ENCODE peak calls at places on chromosomes 2 and 18, in nine cellular contexts. C, O, Z, W, A, B, J, M and F are unnamed samples.

GRCh38 chr2:117832905-117833613 is 18.6 kb downstream of the DDX18 start:
- DNase-seq in M (no peak), C (peak), B (no peak), A (no peak), O (no peak), Z (peak), W (peak), J (no peak), F (peak)

GRCh38 chr2:8617048-8617447 is 64.8 kb upstream of the ID2 start:
- DNase-seq in W (no peak), C (no peak), M (no peak), J (no peak), O (no peak), A (no peak), Z (no peak), B (peak), F (no peak)

GRCh38 chr2:30252723-30253688 is 21.7 kb downstream of the LBH start:
- DNase-seq in C (peak), O (peak), W (peak), J (peak), M (peak), Z (no peak), A (no peak), B (no peak), F (no peak)

GRCh38 chr2:135701442-135701841 is 40.2 kb upstream of the UBXN4 start:
- DNase-seq in M (no peak), B (no peak), A (no peak), J (no peak), W (no peak), C (peak), Z (no peak), O (no peak), F (no peak)

GRCh38 chr2:187102381-187102780 is 253.4 kb upstream of the ZSWIM2 start:
- DNase-seq in O (no peak), W (no peak), C (no peak), M (no peak), Z (no peak), J (no peak), A (no peak), B (no peak), F (no peak)

GRCh38 chr18:49697757-49698595 is 115.4 kb downstream of the ACAA2 start:
- DNase-seq in C (peak), M (no peak), W (no peak), O (no peak), J (no peak), Z (peak), B (peak), A (no peak), F (no peak)

GRCh38 chr2:45570671-45571334 is 40.3 kb downstream of the SRBD1 start:
- DNase-seq in J (no peak), A (no peak), Z (peak), O (no peak), M (no peak), C (peak), B (no peak), W (no peak), F (no peak)

GRCh38 chr18:21194871-21195771 is 46.9 kb upstream of the GREB1L start:
- DNase-seq in C (peak), Z (peak), O (no peak), M (no peak), J (no peak), W (peak), B (no peak), A (no peak), F (peak)

GRCh38 chr2:58030789-58031188 is 15.8 kb upstream of the VRK2 start:
- DNase-seq in W (no peak), M (no peak), Z (no peak), O (no peak), J (no peak), A (no peak), C (peak), B (no peak), F (no peak)

GRCh38 chr2:50018938-50019337 is 864.6 kb upstream of the FSHR start:
- DNase-seq in M (no peak), A (no peak), B (no peak), C (no peak), Z (peak), W (no peak), O (no peak), J (no peak), F (no peak)

GRCh38 chr2:73575280-73575679 is 66.9 kb downstream of the NAT8 start:
- DNase-seq in O (no peak), B (no peak), M (no peak), W (no peak), J (no peak), A (no peak), Z (no peak), C (no peak), F (no peak)

GRCh38 chr2:196241175-196241574 is 69.8 kb upstream of the STK17B start:
- DNase-seq in O (no peak), J (no peak), A (no peak), M (no peak), B (no peak), W (no peak), Z (peak), C (no peak), F (no peak)

GRCh38 chr2:20596193-20596972 is 54.5 kb downstream of the HS1BP3 start:
- DNase-seq in C (no peak), J (no peak), W (no peak), M (no peak), A (no peak), O (peak), B (no peak), Z (no peak), F (no peak)

GRCh38 chr2:121336528-121337294 is 51.7 kb upstream of the TFCP2L1 start:
- DNase-seq in B (no peak), A (no peak), M (no peak), J (no peak), O (no peak), Z (peak), W (no peak), C (no peak), F (no peak)

GRCh38 chr2:105747997-105748396 is 3.3 kb downstream of the NCK2 start:
- DNase-seq in B (no peak), W (no peak), M (no peak), J (no peak), O (no peak), C (no peak), A (no peak), Z (no peak), F (no peak)

DNA sequence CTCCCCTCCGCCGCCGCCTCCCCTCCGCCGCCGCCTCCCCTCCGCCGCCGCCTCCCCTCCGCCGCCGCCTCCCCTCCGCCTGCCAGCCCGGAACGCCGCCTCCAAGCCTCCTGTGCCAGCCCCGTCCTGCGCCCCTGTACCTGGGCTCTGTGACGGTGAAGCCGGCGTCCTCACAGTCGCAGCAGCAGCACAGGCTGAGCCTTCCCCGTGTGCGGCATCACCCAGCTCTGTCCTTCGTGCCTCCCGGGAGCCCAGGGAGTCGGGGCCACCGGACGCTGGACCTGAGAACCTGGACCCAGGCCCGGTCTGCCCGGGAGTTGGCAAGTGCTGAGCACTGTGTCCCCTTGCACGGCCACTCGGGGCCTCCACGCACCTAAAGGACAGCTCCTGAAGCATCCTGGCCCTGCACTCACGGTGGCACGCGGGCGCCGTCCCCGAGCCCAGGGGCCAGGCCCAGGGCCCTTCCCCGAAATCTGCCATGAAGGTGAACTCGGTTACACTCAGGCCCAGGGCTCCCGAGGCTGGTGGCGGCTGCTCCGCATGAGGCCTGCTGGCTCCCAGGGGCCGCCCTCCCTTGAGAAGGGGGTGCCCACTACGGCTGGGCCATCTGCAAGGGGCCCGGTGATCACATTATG is 32.9 kb downstream of the RTP5 start:
- DNase-seq in W (no peak), J (no peak), A (peak), B (peak), M (peak), O (peak), Z (peak), C (no peak), F (no peak)
- H3K4me3 ChIP-seq in W (no peak), J (no peak), A (no peak), B (no peak), M (no peak), O (no peak), Z (peak), C (no peak), F (no peak)

GRCh38 chr2:119495948-119496347 is 28.3 kb downstream of the SCTR start:
- DNase-seq in Z (no peak), O (peak), M (no peak), J (no peak), C (no peak), W (no peak), B (no peak), A (no peak), F (no peak)
- TF ChIP-seq CTCF in Z (peak), O (peak), M (no peak), J (no peak), C (no peak), W (no peak), B (no peak), A (no peak), F (no peak)

GRCh38 chr18:43277164-43277600 is at the start of gene SYT4:
- DNase-seq in Z (peak), J (no peak), W (no peak), B (no peak), C (peak), A (peak), O (peak), M (peak), F (peak)
- H3K4me3 ChIP-seq in Z (peak), J (no peak), W (no peak), B (no peak), C (no peak), A (peak), O (no peak), M (no peak), F (peak)

DNA sequence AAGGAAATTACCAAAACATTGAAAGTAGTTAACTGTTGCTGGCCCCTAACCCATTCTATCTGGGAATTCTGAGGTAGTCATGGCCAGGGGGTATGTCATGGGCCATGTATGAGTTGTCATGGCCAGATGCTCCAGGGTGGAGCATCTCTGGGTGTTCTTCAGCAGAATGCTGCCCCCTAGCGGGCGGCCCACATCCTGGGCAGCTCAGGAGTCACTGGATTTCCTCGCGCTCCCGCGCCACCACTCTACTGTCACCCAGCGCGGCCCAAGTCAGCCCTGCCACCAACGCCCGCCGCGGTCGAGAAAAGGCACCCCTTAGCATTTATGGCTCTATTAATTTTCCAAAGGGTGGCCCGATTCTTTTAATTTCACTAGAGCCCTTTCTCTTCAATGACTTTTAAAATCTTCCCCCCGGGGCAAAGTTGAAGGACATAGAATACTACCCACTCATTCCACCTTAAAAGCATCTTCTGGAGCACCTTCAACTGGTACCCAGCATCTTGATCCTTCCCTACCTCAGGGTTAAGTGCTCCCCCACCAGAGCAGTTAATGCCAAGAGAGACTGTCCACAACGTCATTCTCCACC is 41.6 kb downstream of the PKDCC start:
- DNase-seq in C (peak), M (peak), J (no peak), A (no peak), Z (peak), B (peak), W (peak), O (peak), F (no peak)
- TF ChIP-seq CTCF in C (peak), M (peak), J (peak), A (peak), Z (peak), B (peak), W (peak), O (peak), F (peak)

DNA sequence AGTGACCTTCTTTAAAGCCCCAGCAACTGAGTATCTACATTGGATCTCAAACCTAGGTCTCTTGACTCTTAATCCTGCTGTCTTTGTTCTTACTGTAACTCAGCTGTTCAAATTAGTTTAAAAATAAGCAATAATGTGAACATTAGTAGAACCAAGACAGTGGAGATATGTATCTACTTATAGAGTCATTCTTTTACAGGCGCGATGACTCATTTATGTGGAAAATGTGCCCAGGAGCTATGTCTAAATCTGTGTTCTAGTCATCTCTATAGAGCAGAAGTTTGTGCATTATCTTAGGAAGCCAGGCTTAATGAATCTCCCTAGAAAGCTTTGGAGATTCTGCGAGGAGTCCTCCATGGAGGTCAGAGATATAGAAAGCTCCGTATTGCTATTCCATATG is 211.5 kb downstream of the TRIB2 start:
- DNase-seq in J (peak), Z (no peak), B (no peak), M (no peak), W (peak), A (no peak), O (no peak), C (peak), F (no peak)
- H3K4me3 ChIP-seq in J (no peak), Z (no peak), B (no peak), M (no peak), W (peak), A (no peak), O (no peak), C (no peak), F (no peak)